ENCODE peak calls at places on chromosomes 4 and X, in seven cellular contexts. T is hepatocyte; E is esophagus muscularis mucosa; M is transverse colon; C is CD4-positive, alpha-beta memory T cell; R is sigmoid colon; P is left ventricle myocardium inferior. N is an unnamed sample. For H3K9me3, the result is how much of the 10 kb centered on the place peaks cover.

GRCh38 chr4:8906668-8906970 is 35.0 kb upstream of the HMX1 start:
- DNase-seq in M (no peak), T (no peak), R (peak), P (no peak), C (no peak), E (no peak), N (peak)

GRCh38 chr4:21457086-21457840 is 491.3 kb downstream of the KCNIP4 start:
- DNase-seq in C (no peak), P (no peak), E (no peak), R (no peak), T (no peak), M (no peak), N (no peak)

GRCh38 chrX:100819837-100820666 is at the start of gene CSTF2:
- DNase-seq in T (peak), C (peak), E (peak), P (peak), M (peak), R (peak), N (peak)

GRCh38 chr4:124590480-124590879 is 122.1 kb downstream of the ANKRD50 start:
- DNase-seq in M (no peak), P (no peak), T (no peak), E (no peak), C (no peak), R (no peak), N (no peak)

GRCh38 chrX:17833954-17834353 is 27.1 kb downstream of the RAI2 start:
- DNase-seq in E (no peak), C (no peak), P (no peak), R (no peak), T (no peak), M (peak), N (no peak)

GRCh38 chr4:156420557-156420956 is 466.9 kb upstream of the CTSO start:
- DNase-seq in R (no peak), T (no peak), C (no peak), P (no peak), M (no peak), E (no peak), N (no peak)

GRCh38 chrX:49627030-49627777 is 28.4 kb downstream of the GAGE1 start:
- DNase-seq in T (no peak), C (peak), R (no peak), M (no peak), P (peak), E (no peak), N (no peak)

GRCh38 chrX:49309401-49309981 is 6.0 kb downstream of the GAGE10 start:
- DNase-seq in C (peak), E (no peak), M (no peak), T (peak), R (no peak), P (no peak), N (no peak)

GRCh38 chr4:164536829-164537228 is 217.1 kb upstream of the SMIM31 start:
- DNase-seq in E (no peak), R (no peak), P (no peak), M (no peak), T (peak), C (no peak), N (no peak)

GRCh38 chr4:26484032-26484515 is 6.2 kb downstream of the CCKAR start:
- DNase-seq in P (no peak), C (no peak), R (peak), M (no peak), E (no peak), T (peak), N (no peak)

GRCh38 chr4:128676095-128676494 is 133.4 kb upstream of the JADE1 start:
- DNase-seq in E (no peak), R (no peak), C (no peak), P (no peak), M (no peak), T (no peak), N (no peak)
- H3K9me3 ChIP-seq in E (under half), R (under half), C (under half), P (under half), M (under half), T (under half), N (under half)

DNA sequence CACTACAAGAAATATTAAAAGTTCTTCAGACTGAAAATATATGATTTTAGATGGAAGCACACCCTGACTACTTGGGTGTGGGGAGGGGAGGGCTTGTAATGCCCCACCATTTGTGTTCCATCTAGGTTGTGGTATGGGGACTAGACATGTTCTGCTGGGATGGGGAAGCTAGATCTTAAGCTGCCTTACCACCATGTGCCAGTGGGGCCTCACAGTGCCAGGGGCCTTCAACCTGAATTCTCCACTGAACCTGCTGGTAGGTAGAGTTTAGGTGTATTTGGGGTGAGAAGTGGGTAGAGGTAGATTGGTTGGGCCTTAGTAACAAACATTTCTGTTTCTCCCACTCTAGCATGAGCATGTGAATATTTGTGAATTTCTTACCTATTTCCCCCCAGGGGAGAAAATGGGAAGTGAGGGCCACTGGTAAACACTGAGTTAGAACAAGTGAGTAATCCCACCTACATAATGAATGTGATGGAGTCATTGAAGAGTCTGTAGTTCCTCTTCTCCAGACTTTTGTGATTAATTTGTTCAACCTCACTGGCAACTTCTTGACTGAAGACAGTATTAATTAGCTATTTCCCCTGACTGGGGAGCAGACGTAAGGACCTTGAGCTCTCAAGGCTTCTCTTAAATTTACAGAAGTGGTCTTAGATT is 44.0 kb downstream of the BRCC3 start:
- DNase-seq in C (no peak), R (no peak), T (no peak), P (no peak), E (no peak), M (no peak), N (no peak)
- H3K9me3 ChIP-seq in C (under half), R (under half), T (under half), P (under half), E (under half), M (under half), N (under half)

DNA sequence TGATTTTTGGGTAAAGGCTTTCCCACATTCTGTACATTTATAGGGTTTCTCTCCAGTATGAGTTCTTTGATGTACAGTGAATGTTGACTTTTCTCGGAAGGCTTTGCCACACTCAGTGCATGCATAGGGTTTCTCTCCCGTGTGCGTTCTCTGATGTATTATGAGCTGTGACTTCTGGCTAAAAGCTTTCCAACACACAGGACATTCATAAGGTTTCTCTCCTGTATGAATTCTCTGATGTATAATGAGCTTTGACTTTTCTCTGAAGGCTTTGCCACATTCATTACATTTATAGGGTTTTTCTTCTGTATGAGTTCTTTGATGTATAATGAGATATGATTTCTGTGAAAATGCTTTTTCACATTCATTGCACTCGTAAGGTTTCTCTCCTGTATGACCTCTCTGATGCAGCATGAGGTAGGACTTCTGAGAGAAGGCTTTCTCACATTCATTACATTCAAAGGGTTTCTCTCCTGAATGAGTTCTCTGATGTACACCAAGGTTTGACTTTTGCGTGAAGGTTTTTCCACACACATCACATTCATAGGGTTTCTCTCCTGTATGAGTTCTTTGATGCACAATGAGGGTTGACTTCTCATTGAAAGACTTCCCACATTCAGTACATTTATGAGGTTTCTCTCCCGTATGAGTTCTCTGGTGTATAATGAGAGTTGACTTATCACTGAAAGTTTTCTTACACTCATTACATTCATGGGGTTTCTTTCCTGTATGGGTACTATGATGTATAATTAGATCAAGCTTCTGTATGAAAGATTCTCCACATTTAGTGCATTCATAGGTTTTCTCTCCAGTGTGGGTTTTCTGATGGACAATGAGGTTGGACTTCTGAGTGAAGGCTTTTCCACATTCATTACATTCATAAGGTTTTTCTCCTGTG is 27.3 kb downstream of the ZNF182 start:
- DNase-seq in E (no peak), P (no peak), M (no peak), C (no peak), T (no peak), R (no peak), N (no peak)
- H3K9me3 ChIP-seq in E (under half), P (half or more), M (under half), C (under half), T (under half), R (under half), N (under half)

GRCh38 chrX:16202943-16203342 is 35.7 kb downstream of the MAGEB17 start:
- DNase-seq in C (no peak), E (no peak), T (no peak), R (no peak), P (no peak), M (no peak), N (no peak)

GRCh38 chrX:16204538-16204937 is 37.3 kb downstream of the MAGEB17 start:
- DNase-seq in T (no peak), C (no peak), R (no peak), M (no peak), P (no peak), E (no peak), N (no peak)

GRCh38 chrX:16196829-16197228 is 29.5 kb downstream of the MAGEB17 start:
- DNase-seq in C (no peak), T (no peak), R (no peak), P (no peak), E (no peak), M (no peak), N (no peak)

DNA sequence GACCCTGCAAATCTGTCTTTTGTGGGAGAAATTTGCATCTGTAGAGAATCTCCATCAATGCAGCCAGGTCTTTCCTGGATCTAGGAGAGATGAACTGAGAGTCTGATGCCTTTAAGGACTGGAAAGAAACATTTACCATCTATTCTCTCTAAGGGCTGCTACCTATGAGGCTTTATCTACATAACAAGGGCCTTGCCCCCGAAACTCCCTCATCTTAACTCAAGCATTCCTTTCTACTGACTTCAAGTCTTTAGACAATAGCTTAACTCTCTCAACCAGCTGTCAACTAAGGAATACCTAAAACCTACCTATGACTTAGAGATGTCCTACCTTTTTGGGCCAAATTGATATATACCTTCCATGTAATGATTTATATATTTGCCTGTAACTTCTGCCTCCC is 32.1 kb downstream of the MAGEB17 start:
- DNase-seq in M (no peak), T (no peak), R (no peak), P (no peak), C (no peak), E (no peak), N (no peak)
- H3K9me3 ChIP-seq in M (under half), T (under half), R (under half), P (under half), C (under half), E (under half), N (under half)

DNA sequence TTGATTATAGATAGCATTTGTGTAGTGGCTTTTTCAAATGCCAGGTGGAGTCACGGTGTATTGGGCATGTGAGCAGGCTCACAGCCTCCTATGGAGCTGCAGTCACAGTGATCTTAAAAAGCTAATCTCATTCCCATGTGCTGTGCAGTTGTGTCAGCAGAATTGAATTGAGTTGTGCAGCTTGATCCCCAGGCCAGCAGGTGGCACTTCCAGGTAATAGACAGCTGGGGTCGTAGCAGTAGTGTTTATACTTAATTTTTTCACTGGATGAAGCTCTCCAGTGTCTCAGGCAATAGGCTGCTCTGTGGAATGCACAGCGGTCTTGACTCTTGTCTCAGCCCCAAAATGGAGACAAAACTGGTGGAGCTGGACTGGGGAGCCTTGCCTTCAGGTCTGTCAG is 1028.1 kb downstream of the SH3BGRL start:
- DNase-seq in P (no peak), C (no peak), M (no peak), E (no peak), T (no peak), R (no peak), N (no peak)
- H3K9me3 ChIP-seq in P (under half), C (under half), M (under half), E (under half), T (under half), R (under half), N (under half)

GRCh38 chrX:148333989-148334388 is 166.4 kb upstream of the AFF2 start:
- DNase-seq in M (no peak), E (no peak), C (peak), T (no peak), R (no peak), P (no peak), N (no peak)

DNA sequence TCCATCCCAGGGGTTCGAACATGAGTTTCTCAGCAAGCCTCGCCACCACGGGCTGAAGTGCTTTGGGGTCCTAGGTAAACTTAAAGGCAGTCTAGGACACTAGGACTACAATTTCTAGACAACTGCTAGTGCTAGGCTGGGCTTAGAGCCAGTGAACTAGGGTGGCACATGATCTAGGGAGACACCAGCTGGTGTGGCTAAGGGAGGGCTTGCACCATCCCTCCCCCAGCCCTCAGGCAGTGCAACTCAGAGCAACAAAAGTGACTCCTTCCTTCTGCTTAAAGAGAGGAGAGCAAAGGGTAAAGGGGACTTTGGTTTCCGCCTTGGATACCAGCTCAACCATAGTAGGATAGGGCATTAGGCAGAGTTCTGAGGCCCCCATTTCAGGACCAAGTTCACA is 162.5 kb upstream of the AFF2 start:
- DNase-seq in T (no peak), E (no peak), M (no peak), C (no peak), R (no peak), P (no peak), N (no peak)
- H3K9me3 ChIP-seq in T (under half), E (under half), M (under half), C (under half), R (under half), P (under half), N (under half)